ENCODE peak calls at places on chromosomes 4 and X, in four cellular contexts. One of them, this sample, is unnamed.

GRCh38 chr4:36348403-36348938 is 67.1 kb downstream of the DTHD1 start:
- DNase-seq in H1: no peak
- DNase-seq in mesenchymal stem cell: no peak
- DNase-seq in IMR-90: no peak
- DNase-seq in this sample: no peak

GRCh38 chr4:52372747-52373146 is 286.4 kb downstream of the USP46 start:
- DNase-seq in mesenchymal stem cell: no peak
- DNase-seq in IMR-90: no peak
- DNase-seq in H1: no peak
- DNase-seq in this sample: no peak

GRCh38 chrX:69232945-69233344 is 67.7 kb upstream of the PJA1 start:
- DNase-seq in IMR-90: no peak
- DNase-seq in mesenchymal stem cell: no peak
- DNase-seq in H1: no peak
- DNase-seq in this sample: no peak

GRCh38 chrX:40009462-40009851 is 88.3 kb downstream of the BCOR start:
- DNase-seq in IMR-90: no peak
- DNase-seq in H1: peak
- DNase-seq in mesenchymal stem cell: peak
- DNase-seq in this sample: no peak

GRCh38 chrX:1444896-1445480 is 7.7 kb downstream of the ASMTL start:
- DNase-seq in IMR-90: no peak
- DNase-seq in mesenchymal stem cell: no peak
- DNase-seq in H1: no peak
- DNase-seq in this sample: no peak

GRCh38 chrX:42149786-42150185 is 226.4 kb upstream of the CASK start:
- DNase-seq in mesenchymal stem cell: peak
- DNase-seq in IMR-90: no peak
- DNase-seq in H1: no peak
- DNase-seq in this sample: no peak

GRCh38 chr4:82017680-82018079 is 356.1 kb downstream of the HNRNPD start:
- DNase-seq in IMR-90: peak
- DNase-seq in H1: no peak
- DNase-seq in mesenchymal stem cell: peak
- DNase-seq in this sample: peak

GRCh38 chr4:184810720-184811119 is 15.0 kb downstream of the ACSL1 start:
- DNase-seq in IMR-90: no peak
- DNase-seq in mesenchymal stem cell: no peak
- DNase-seq in H1: no peak
- DNase-seq in this sample: no peak

GRCh38 chr4:148776944-148777343 is 334.7 kb upstream of the NR3C2 start:
- DNase-seq in mesenchymal stem cell: no peak
- DNase-seq in H1: no peak
- DNase-seq in IMR-90: peak
- DNase-seq in this sample: no peak

GRCh38 chr4:73499996-73500765 is 18.6 kb downstream of the AFM start:
- DNase-seq in IMR-90: peak
- DNase-seq in H1: no peak
- DNase-seq in mesenchymal stem cell: peak
- DNase-seq in this sample: no peak

GRCh38 chr4:15651682-15652081 is 3.5 kb downstream of the FBXL5 start:
- DNase-seq in H1: no peak
- DNase-seq in mesenchymal stem cell: no peak
- DNase-seq in IMR-90: peak
- DNase-seq in this sample: no peak

GRCh38 chrX:68177542-68177941 is 255.8 kb downstream of the OPHN1 start:
- DNase-seq in mesenchymal stem cell: peak
- DNase-seq in H1: no peak
- DNase-seq in IMR-90: peak
- DNase-seq in this sample: no peak

GRCh38 chrX:12967711-12968465 is 7.0 kb upstream of the TMSB4X start:
- DNase-seq in H1: no peak
- DNase-seq in IMR-90: no peak
- DNase-seq in mesenchymal stem cell: no peak
- DNase-seq in this sample: no peak

GRCh38 chrX:115642895-115643530 is 82.0 kb downstream of the PLS3 start:
- DNase-seq in H1: no peak
- DNase-seq in mesenchymal stem cell: peak
- DNase-seq in IMR-90: peak
- DNase-seq in this sample: peak

GRCh38 chrX:74924449-74925209 is 623 bp downstream of the NEXMIF start:
- DNase-seq in H1: peak
- DNase-seq in mesenchymal stem cell: peak
- DNase-seq in IMR-90: no peak
- DNase-seq in this sample: peak

GRCh38 chr4:132056466-132056865 is 1092.6 kb upstream of the PCDH10 start:
- DNase-seq in IMR-90: peak
- DNase-seq in H1: no peak
- DNase-seq in mesenchymal stem cell: no peak
- DNase-seq in this sample: no peak

GRCh38 chr4:92186239-92186638 is 117.5 kb upstream of the GRID2 start:
- DNase-seq in mesenchymal stem cell: no peak
- DNase-seq in IMR-90: no peak
- DNase-seq in H1: no peak
- DNase-seq in this sample: no peak

GRCh38 chr4:24067781-24068193 is 177.9 kb upstream of the PPARGC1A start:
- DNase-seq in IMR-90: peak
- DNase-seq in mesenchymal stem cell: peak
- DNase-seq in H1: no peak
- DNase-seq in this sample: no peak

GRCh38 chrX:9500584-9500983 is 35.7 kb downstream of the TBL1X start:
- DNase-seq in mesenchymal stem cell: no peak
- DNase-seq in H1: no peak
- DNase-seq in IMR-90: no peak
- DNase-seq in this sample: no peak

GRCh38 chr4:53450773-53451172 is 73.3 kb downstream of the FIP1L1 start:
- DNase-seq in IMR-90: peak
- DNase-seq in H1: no peak
- DNase-seq in mesenchymal stem cell: peak
- DNase-seq in this sample: no peak

GRCh38 chrX:129037389-129037788 is 485.9 kb downstream of the SMARCA1 start:
- DNase-seq in mesenchymal stem cell: no peak
- DNase-seq in IMR-90: no peak
- DNase-seq in H1: no peak
- DNase-seq in this sample: no peak

GRCh38 chr4:88144048-88144447 is 14.4 kb downstream of the ABCG2 start:
- DNase-seq in mesenchymal stem cell: no peak
- DNase-seq in H1: no peak
- DNase-seq in IMR-90: no peak
- DNase-seq in this sample: no peak
- H2BK120ac ChIP-seq in mesenchymal stem cell: no peak
- H2BK120ac ChIP-seq in H1: no peak
- H2BK120ac ChIP-seq in IMR-90: peak
- H2BK120ac ChIP-seq in this sample: no peak

GRCh38 chr4:151206241-151207005 is 70.5 kb upstream of the PRSS48 start:
- DNase-seq in IMR-90: no peak
- DNase-seq in mesenchymal stem cell: no peak
- DNase-seq in H1: no peak
- DNase-seq in this sample: no peak
- H3K9ac ChIP-seq in IMR-90: no peak
- H3K9ac ChIP-seq in mesenchymal stem cell: peak
- H3K9ac ChIP-seq in H1: no peak
- H3K9ac ChIP-seq in this sample: no peak

GRCh38 chr4:7068279-7068842 is 497 bp upstream of the GRPEL1 start:
- DNase-seq in IMR-90: no peak
- DNase-seq in mesenchymal stem cell: no peak
- DNase-seq in H1: peak
- DNase-seq in this sample: no peak
- H2BK120ac ChIP-seq in IMR-90: no peak
- H2BK120ac ChIP-seq in mesenchymal stem cell: no peak
- H2BK120ac ChIP-seq in H1: no peak
- H2BK120ac ChIP-seq in this sample: no peak

GRCh38 chr4:791201-791865 is 34.6 kb downstream of the CPLX1 start:
- DNase-seq in IMR-90: no peak
- DNase-seq in H1: no peak
- DNase-seq in mesenchymal stem cell: no peak
- DNase-seq in this sample: no peak
- H3K9ac ChIP-seq in IMR-90: no peak
- H3K9ac ChIP-seq in H1: no peak
- H3K9ac ChIP-seq in mesenchymal stem cell: no peak
- H3K9ac ChIP-seq in this sample: no peak

DNA sequence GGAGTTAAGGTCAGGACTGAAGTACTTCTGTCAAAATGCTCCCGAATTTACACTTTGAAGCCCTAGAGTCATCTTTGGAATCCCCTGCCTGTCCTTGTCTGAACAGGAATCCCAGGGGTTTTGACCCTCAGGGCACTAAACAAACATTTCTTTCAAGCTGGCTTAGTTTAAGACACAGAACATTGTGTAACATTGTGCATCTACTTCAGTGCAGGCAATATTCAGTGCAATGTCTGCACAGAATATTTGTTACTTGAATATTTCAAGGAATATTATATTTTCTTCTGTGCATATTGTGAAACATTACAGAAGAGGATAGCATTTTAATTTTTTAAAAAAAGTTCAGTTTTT is 763.4 kb downstream of the PCDH18 start:
- DNase-seq in mesenchymal stem cell: peak
- DNase-seq in IMR-90: no peak
- DNase-seq in H1: no peak
- DNase-seq in this sample: peak
- H2BK120ac ChIP-seq in mesenchymal stem cell: no peak
- H2BK120ac ChIP-seq in IMR-90: no peak
- H2BK120ac ChIP-seq in H1: no peak
- H2BK120ac ChIP-seq in this sample: no peak

DNA sequence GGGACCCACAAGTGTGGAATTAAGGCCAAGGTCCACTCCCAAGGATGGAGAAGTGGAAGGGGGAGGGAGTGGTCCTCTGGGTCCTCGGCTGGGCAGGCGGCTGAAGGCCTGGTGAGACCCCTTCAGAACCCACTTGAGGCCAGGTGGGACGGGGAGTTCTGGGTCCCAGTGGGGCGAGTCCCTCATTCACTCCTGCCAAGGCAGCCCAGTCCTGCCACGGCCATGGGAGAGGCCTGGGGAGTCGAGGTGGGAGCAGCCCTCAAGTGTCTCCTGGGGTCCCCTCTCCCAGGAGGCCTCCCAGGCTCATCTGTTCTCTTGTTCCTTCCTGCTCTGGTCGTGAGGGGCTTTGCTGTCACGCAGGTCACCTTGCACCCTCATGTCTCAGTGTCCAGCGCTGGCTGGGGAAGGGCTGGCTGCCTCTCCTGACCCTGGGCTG is 6.1 kb upstream of the SH3BP2 start:
- DNase-seq in mesenchymal stem cell: no peak
- DNase-seq in IMR-90: no peak
- DNase-seq in H1: no peak
- DNase-seq in this sample: no peak
- H3K9ac ChIP-seq in mesenchymal stem cell: no peak
- H3K9ac ChIP-seq in IMR-90: no peak
- H3K9ac ChIP-seq in H1: no peak
- H3K9ac ChIP-seq in this sample: no peak

DNA sequence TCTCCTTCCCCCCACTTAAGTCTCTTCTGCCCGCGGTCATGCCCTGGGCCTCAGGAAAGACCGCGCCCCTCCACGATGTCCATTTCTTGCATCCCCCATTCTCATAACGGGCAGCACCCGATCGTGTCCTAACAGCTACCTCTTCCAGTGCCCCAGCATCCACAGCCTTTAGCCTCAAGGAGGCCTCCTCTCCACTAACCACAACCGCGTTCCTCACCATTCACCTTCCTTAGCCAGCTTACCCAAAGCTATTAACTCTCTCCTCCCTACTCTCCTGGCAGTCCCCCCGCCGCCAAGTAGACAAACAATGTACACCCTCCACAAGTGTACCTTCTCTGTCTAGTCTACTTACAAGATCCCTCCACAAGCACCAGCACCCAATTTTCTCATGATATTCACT is 58.6 kb upstream of the PAGE5 start:
- DNase-seq in mesenchymal stem cell: no peak
- DNase-seq in H1: no peak
- DNase-seq in IMR-90: no peak
- DNase-seq in this sample: peak
- H2BK120ac ChIP-seq in mesenchymal stem cell: no peak
- H2BK120ac ChIP-seq in H1: no peak
- H2BK120ac ChIP-seq in IMR-90: no peak
- H2BK120ac ChIP-seq in this sample: no peak

This sample was measured in neuronal stem cell.